ENCODE peak calls at places on chromosomes 13 and 19, in four cellular contexts. F, X, J and B are unnamed samples. For H3K9me3, the result is how much of the 10 kb centered on the place peaks cover.

GRCh38 chr19:21838646-21839045 is 2.7 kb upstream of the ZNF43 start:
- DNase-seq in X (no peak), J (no peak), F (no peak), B (no peak)

GRCh38 chr13:27375686-27376326 is 48.6 kb upstream of the GTF3A start:
- DNase-seq in X (peak), F (no peak), J (peak), B (peak)

GRCh38 chr13:44519642-44520041 is 56.5 kb downstream of the TSC22D1 start:
- DNase-seq in X (no peak), F (no peak), J (no peak), B (no peak)

GRCh38 chr19:32404939-32405430 is 585 bp upstream of the DPY19L3 start:
- DNase-seq in X (peak), J (no peak), F (no peak), B (peak)

GRCh38 chr13:59774511-59774911 is 389.2 kb downstream of the DIAPH3 start:
- DNase-seq in X (peak), J (no peak), F (no peak), B (no peak)

GRCh38 chr19:18420931-18421330 is 1.7 kb downstream of the SSBP4 start:
- DNase-seq in X (no peak), F (no peak), J (no peak), B (no peak)

GRCh38 chr13:60164490-60164889 is 762 bp upstream of the DIAPH3 start:
- DNase-seq in F (no peak), J (no peak), X (peak), B (no peak)

GRCh38 chr19:15378529-15379082 is 981 bp downstream of the AKAP8 start:
- DNase-seq in F (no peak), X (peak), J (peak), B (peak)

GRCh38 chr19:34327851-34328250 is 37.1 kb upstream of the GPI start:
- DNase-seq in F (no peak), X (no peak), J (no peak), B (no peak)

GRCh38 chr19:16535381-16535780 is 6.9 kb downstream of the CHERP start:
- DNase-seq in J (no peak), X (no peak), F (no peak), B (no peak)

GRCh38 chr19:1837625-1838105 is 10.6 kb downstream of the REXO1 start:
- DNase-seq in J (peak), F (no peak), X (peak), B (peak)

GRCh38 chr13:46386426-46386995 is 541 bp downstream of the RUBCNL start:
- DNase-seq in X (peak), J (no peak), F (no peak), B (no peak)

GRCh38 chr13:38401276-38401675 is 51.6 kb downstream of the UFM1 start:
- DNase-seq in X (no peak), F (no peak), J (no peak), B (no peak)

DNA sequence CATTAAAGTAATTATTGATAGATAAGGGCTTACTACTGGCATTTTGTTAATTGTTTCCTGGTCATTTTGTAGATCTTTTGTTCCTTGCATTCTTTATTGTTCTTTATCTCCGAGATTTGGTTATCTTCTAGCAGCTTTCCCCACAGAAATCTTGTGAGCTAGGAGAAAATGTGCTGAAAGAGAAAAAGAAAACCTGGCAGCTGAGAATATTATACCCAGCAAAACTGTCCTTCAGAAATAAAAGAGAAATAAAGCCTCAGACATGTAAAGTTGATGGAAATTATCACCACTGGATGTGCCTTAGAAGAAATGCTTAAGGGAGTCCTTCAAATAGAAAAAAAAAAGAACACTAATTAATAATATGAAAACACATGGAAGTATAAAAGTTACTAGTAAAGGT is 464.9 kb upstream of the GPC6 start:
- DNase-seq in X (no peak), F (no peak), J (no peak), B (no peak)
- H3K9me3 ChIP-seq in X (under half), F (under half), J (under half), B (under half)

GRCh38 chr19:41718761-41719160 is 10.3 kb downstream of the CEACAM5 start:
- DNase-seq in F (no peak), X (no peak), J (no peak), B (no peak)
- H3K9me3 ChIP-seq in F (under half), X (under half), J (under half), B (under half)

DNA sequence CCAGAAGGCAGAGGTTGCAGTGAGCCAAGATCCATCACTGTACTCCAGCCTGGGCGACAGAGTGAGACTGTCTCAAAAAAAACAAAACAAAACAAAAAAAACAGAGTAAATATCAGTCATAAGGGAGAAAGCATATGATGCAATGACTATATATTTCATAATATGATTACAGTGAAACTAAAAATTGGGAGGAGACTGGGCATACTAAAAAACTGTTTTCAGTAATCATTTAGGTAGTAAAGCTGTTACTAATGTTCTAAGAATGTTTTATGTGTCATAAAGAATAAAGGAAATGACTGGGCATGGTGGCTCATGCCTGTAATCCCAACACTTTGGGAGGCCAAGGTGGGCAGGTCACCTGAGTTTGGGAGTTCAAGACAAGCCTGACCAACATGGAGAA is 15.9 kb downstream of the ZNF573 start:
- DNase-seq in X (peak), J (no peak), F (no peak), B (no peak)
- H3K9me3 ChIP-seq in X (under half), J (under half), F (under half), B (under half)

GRCh38 chr19:30856786-30857185 is 484.6 kb downstream of the ZNF536 start:
- DNase-seq in X (no peak), F (no peak), J (no peak), B (no peak)
- H3K9me3 ChIP-seq in X (under half), F (under half), J (under half), B (under half)

GRCh38 chr19:58183822-58184215 is 958 bp downstream of the ZNF274 start:
- DNase-seq in F (no peak), X (no peak), J (no peak), B (no peak)
- H3K9me3 ChIP-seq in F (half or more), X (under half), J (half or more), B (half or more)

DNA sequence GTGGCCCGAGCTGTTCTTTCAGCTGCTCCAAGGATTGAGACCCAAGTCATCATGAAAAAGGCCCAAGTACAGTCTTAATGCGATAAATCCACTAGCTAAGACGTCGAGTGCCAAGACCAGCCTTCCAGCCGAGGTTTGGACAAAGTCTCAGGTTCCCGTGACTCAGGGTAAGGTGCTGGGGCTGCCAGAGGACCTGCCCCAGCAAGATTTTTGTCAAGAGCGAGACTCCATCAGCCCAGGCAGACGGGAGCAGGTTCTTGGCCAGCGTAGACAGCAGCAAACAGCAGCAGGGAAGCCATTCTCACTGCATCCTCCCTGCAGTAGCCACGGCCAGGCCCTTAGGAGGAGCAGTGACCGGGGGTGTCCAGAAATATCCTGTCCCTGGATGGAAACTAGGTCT is 3.4 kb downstream of the FEM1A start:
- DNase-seq in F (no peak), X (no peak), J (no peak), B (no peak)
- H3K9me3 ChIP-seq in F (under half), X (under half), J (under half), B (under half)

GRCh38 chr19:57771417-57771816 is 1.9 kb downstream of the ZNF586 start:
- DNase-seq in X (no peak), F (no peak), J (no peak), B (no peak)
- H3K9me3 ChIP-seq in X (under half), F (under half), J (under half), B (under half)